ENCODE peak calls at places on chromosomes 3 and 15, in four cellular contexts. C is IMR-90, I is colonic mucosa, H is transverse colon. W is an unnamed sample. For H3K36me3, the result is how much of the 10 kb centered on the place peaks cover.

GRCh38 chr3:138267083-138267482 is 62.6 kb downstream of the NME9 start:
- DNase-seq in C (no peak), I (no peak), H (no peak), W (no peak)

GRCh38 chr15:94001113-94001919 is 230.0 kb upstream of the MCTP2 start:
- DNase-seq in C (no peak), I (no peak), H (no peak), W (no peak)

GRCh38 chr3:56102034-56102433 is 366.2 kb downstream of the ERC2 start:
- DNase-seq in C (no peak), I (no peak), H (no peak), W (no peak)

GRCh38 chr3:60336061-60336460 is 915.2 kb downstream of the FHIT start:
- DNase-seq in C (no peak), I (no peak), H (no peak), W (no peak)

GRCh38 chr3:97815149-97815917 is 6.5 kb upstream of the CRYBG3 start:
- DNase-seq in C (peak), I (no peak), H (no peak), W (peak)

GRCh38 chr15:55344206-55344605 is 25.2 kb downstream of the PIGB start:
- DNase-seq in C (no peak), I (no peak), H (no peak), W (no peak)

GRCh38 chr3:21752749-21753347 is 1.8 kb upstream of the ZNF385D start:
- DNase-seq in C (peak), I (no peak), H (no peak), W (no peak)

GRCh38 chr15:64851503-64851840 is 9.8 kb downstream of the PLEKHO2 start:
- DNase-seq in C (peak), I (no peak), H (peak), W (no peak)

GRCh38 chr15:68488966-68489365 is 57.0 kb upstream of the ITGA11 start:
- DNase-seq in C (no peak), I (no peak), H (no peak), W (peak)

GRCh38 chr15:48494646-48495045 is 150.9 kb downstream of the FBN1 start:
- DNase-seq in C (peak), I (no peak), H (no peak), W (no peak)

GRCh38 chr15:45634442-45635190 is at the start of gene SQOR:
- DNase-seq in C (peak), I (peak), H (peak), W (no peak)

GRCh38 chr3:43288366-43288765 is 2.0 kb downstream of the SNRK start:
- DNase-seq in C (peak), I (no peak), H (no peak), W (no peak)

GRCh38 chr3:40265181-40265580 is 44.3 kb upstream of the EIF1B start:
- DNase-seq in C (no peak), I (no peak), H (no peak), W (no peak)

GRCh38 chr3:156218353-156218744 is 98.0 kb downstream of the KCNAB1 start:
- DNase-seq in C (peak), I (no peak), H (no peak), W (no peak)

GRCh38 chr3:33030802-33031201 is 66.1 kb downstream of the GLB1 start:
- DNase-seq in C (no peak), I (no peak), H (no peak), W (no peak)
- TF ChIP-seq CTCF in C (no peak), I (no peak), H (no peak), W (no peak)

GRCh38 chr3:128307029-128307633 is 153.8 kb downstream of the EEFSEC start:
- DNase-seq in C (no peak), I (peak), H (no peak), W (no peak)

GRCh38 chr3:128297401-128298138 is 144.3 kb downstream of the EEFSEC start:
- DNase-seq in C (peak), I (peak), H (peak), W (no peak)

GRCh38 chr3:128306481-128306880 is 153.2 kb downstream of the EEFSEC start:
- DNase-seq in C (no peak), I (no peak), H (no peak), W (no peak)

GRCh38 chr3:128296469-128297251 is 143.4 kb downstream of the EEFSEC start:
- DNase-seq in C (no peak), I (peak), H (no peak), W (no peak)

GRCh38 chr3:128301186-128302023 is 148.1 kb downstream of the EEFSEC start:
- DNase-seq in C (no peak), I (peak), H (no peak), W (no peak)
- H3K4me3 ChIP-seq in C (no peak), I (no peak), H (no peak), W (no peak)

GRCh38 chr15:78007965-78008886 is 69.3 kb downstream of the TBC1D2B start:
- DNase-seq in C (peak), I (peak), H (peak), W (no peak)
- H3K36me3 ChIP-seq in C (half or more), I (under half), H (under half), W (under half)

GRCh38 chr3:15798533-15799245 is 910 bp upstream of the ANKRD28 start:
- DNase-seq in C (no peak), I (no peak), H (no peak), W (no peak)

GRCh38 chr3:15797600-15798303 is at the start of gene ANKRD28:
- DNase-seq in C (peak), I (peak), H (no peak), W (peak)

GRCh38 chr3:15795563-15796308 is 2.0 kb downstream of the ANKRD28 start:
- DNase-seq in C (peak), I (no peak), H (no peak), W (no peak)

GRCh38 chr3:15796331-15796730 is 1.4 kb downstream of the ANKRD28 start:
- DNase-seq in C (no peak), I (no peak), H (no peak), W (no peak)

DNA sequence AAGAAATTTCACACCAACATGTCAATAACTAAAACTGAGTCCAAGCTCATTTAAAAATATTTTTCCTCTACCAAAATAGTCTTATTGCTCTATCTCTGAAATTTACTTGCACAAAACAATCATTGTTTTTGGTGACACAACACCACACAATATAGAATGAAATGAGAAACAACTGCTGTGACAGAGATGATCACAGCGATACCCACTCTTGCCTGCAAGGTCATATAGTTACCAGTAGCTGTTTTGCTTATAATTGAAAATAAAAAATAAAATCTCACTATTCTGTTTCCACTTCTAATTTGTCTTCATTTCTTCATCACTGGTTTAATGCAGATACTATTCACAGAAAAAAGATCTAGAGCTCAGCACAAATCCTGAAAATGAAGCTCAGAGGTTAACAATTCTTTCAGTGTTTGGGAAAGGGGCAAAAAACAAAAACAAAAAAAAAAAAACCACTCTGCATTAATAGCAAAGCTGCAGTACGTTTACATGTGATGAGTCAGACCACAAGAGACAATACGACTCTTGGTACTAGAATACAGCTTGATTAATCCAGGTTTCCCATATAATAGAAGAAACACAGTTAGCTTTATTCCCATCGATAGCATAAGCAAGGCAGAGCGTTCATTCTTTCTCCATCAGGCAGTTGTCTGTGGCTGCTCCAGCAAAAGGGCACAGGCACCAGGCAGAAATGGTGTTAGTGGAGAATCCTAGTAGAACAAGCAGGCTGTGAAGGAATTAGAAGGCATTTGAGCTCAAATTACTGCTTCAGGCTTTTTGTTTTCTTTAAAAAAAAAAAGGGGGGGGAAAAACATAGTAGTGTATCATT is 794 bp downstream of the ANKRD28 start:
- DNase-seq in C (peak), I (no peak), H (no peak), W (no peak)
- TF ChIP-seq CTCF in C (no peak), I (no peak), H (no peak), W (no peak)

GRCh38 chr3:13655074-13655913 is 106.4 kb downstream of the FBLN2 start:
- DNase-seq in C (peak), I (no peak), H (peak), W (no peak)
- H3K4me3 ChIP-seq in C (no peak), I (no peak), H (peak), W (no peak)

W was measured in kidney epithelial cell.